ENCODE peak calls at places on chromosomes 3 and 15, in ten cellular contexts. M is sigmoid colon, Q is heart left ventricle, D is ovary, I is HepG2, B is uterus, L is testis, Z is endothelial cell of umbilical vein, G is esophagus squamous epithelium, N is tibial nerve. C is an unnamed sample.

GRCh38 chr3:185215873-185216586 is 37.8 kb downstream of the EHHADH start:
- DNase-seq in M (no peak), Q (no peak), D (no peak), I (peak), B (no peak), L (no peak), Z (peak), G (no peak), N (no peak), C (no peak)

GRCh38 chr3:12598890-12599289 is 42.0 kb downstream of the MKRN2 start:
- DNase-seq in M (no peak), Q (no peak), D (no peak), I (no peak), B (no peak), L (no peak), Z (no peak), G (no peak), N (no peak), C (no peak)

GRCh38 chr3:39383190-39383912 is at the start of gene SLC25A38:
- DNase-seq in M (peak), Q (peak), D (peak), I (peak), B (peak), L (peak), Z (peak), G (no peak), N (peak), C (peak)

GRCh38 chr3:79245295-79246138 is 522.3 kb downstream of the ROBO1 start:
- DNase-seq in M (no peak), Q (no peak), D (no peak), I (no peak), B (no peak), L (no peak), Z (no peak), G (no peak), N (no peak), C (no peak)

GRCh38 chr15:72197460-72198409 is at the start of gene GRAMD2A:
- DNase-seq in M (no peak), Q (no peak), D (no peak), I (no peak), B (no peak), L (peak), Z (no peak), G (no peak), N (no peak), C (no peak)

GRCh38 chr3:11716576-11717250 is 73.0 kb upstream of the VGLL4 start:
- DNase-seq in M (no peak), Q (no peak), D (no peak), I (no peak), B (no peak), L (no peak), Z (peak), G (no peak), N (no peak), C (no peak)

GRCh38 chr3:122760457-122761271 is 33.0 kb downstream of the HSPBAP1 start:
- DNase-seq in M (no peak), Q (no peak), D (no peak), I (no peak), B (no peak), L (no peak), Z (no peak), G (no peak), N (no peak), C (no peak)

GRCh38 chr3:61903931-61904657 is 342.7 kb downstream of the PTPRG start:
- DNase-seq in M (peak), Q (no peak), D (no peak), I (no peak), B (no peak), L (no peak), Z (peak), G (no peak), N (peak), C (no peak)

GRCh38 chr15:100614336-100614735 is 11.9 kb downstream of the ASB7 start:
- DNase-seq in M (no peak), Q (no peak), D (no peak), I (no peak), B (no peak), L (no peak), Z (no peak), G (no peak), N (no peak), C (no peak)

GRCh38 chr15:35071071-35071470 is 14.0 kb downstream of the NANOGP8 start:
- DNase-seq in M (no peak), Q (no peak), D (no peak), I (no peak), B (no peak), L (no peak), Z (no peak), G (no peak), N (no peak), C (no peak)

GRCh38 chr3:50194903-50195500 is 3.6 kb downstream of the GNAT1 start:
- DNase-seq in M (no peak), Q (no peak), D (no peak), I (peak), B (no peak), L (no peak), Z (no peak), G (no peak), N (no peak), C (peak)

GRCh38 chr15:99320374-99321215 is 69.3 kb downstream of the LRRC28 start:
- DNase-seq in M (no peak), Q (no peak), D (no peak), I (no peak), B (no peak), L (no peak), Z (no peak), G (no peak), N (no peak), C (no peak)

GRCh38 chr15:93341164-93341563 is 252.2 kb upstream of the RGMA start:
- DNase-seq in M (no peak), Q (no peak), D (no peak), I (peak), B (no peak), L (no peak), Z (no peak), G (no peak), N (no peak), C (no peak)

GRCh38 chr15:98003528-98003927 is 43.0 kb downstream of the ARRDC4 start:
- DNase-seq in M (no peak), Q (no peak), D (no peak), I (no peak), B (no peak), L (no peak), Z (no peak), G (no peak), N (no peak), C (no peak)

GRCh38 chr15:88484781-88485246 is 17.3 kb downstream of the MRPS11 start:
- DNase-seq in M (no peak), Q (no peak), D (no peak), I (no peak), B (no peak), L (no peak), Z (no peak), G (no peak), N (no peak), C (no peak)

GRCh38 chr3:194325424-194326165 is 25.5 kb downstream of the CPN2 start:
- DNase-seq in M (no peak), Q (no peak), D (no peak), I (no peak), B (no peak), L (no peak), Z (no peak), G (no peak), N (no peak), C (no peak)

GRCh38 chr3:106214641-106215040 is 345.8 kb upstream of the CBLB start:
- DNase-seq in M (no peak), Q (no peak), D (no peak), I (no peak), B (no peak), L (no peak), Z (no peak), G (no peak), N (no peak), C (no peak)

GRCh38 chr15:83098079-83098478 is 9.4 kb upstream of the TM6SF1 start:
- DNase-seq in M (no peak), Q (no peak), D (no peak), I (no peak), B (no peak), L (no peak), Z (no peak), G (no peak), N (no peak), C (no peak)

GRCh38 chr15:69914960-69915359 is 182.8 kb downstream of the TLE3 start:
- DNase-seq in M (no peak), Q (no peak), D (no peak), I (no peak), B (no peak), L (no peak), Z (peak), G (no peak), N (no peak), C (no peak)

GRCh38 chr3:59998040-59998439 is 948.2 kb upstream of the CFAP20DC start:
- DNase-seq in M (no peak), Q (no peak), D (no peak), I (no peak), B (no peak), L (no peak), Z (no peak), G (no peak), N (no peak), C (no peak)

GRCh38 chr3:195697582-195698324 is 23.0 kb upstream of the MUC20 start:
- DNase-seq in M (no peak), Q (no peak), D (no peak), I (no peak), B (no peak), L (no peak), Z (no peak), G (no peak), N (peak), C (peak)

GRCh38 chr3:69252141-69252540 is 129.7 kb upstream of the LMOD3 start:
- DNase-seq in M (no peak), Q (no peak), D (no peak), I (no peak), B (no peak), L (no peak), Z (no peak), G (no peak), N (no peak), C (no peak)

GRCh38 chr3:69251078-69251805 is 128.8 kb upstream of the LMOD3 start:
- DNase-seq in M (no peak), Q (no peak), D (no peak), I (no peak), B (no peak), L (no peak), Z (no peak), G (no peak), N (no peak), C (no peak)

GRCh38 chr3:69249001-69249400 is 126.6 kb upstream of the LMOD3 start:
- DNase-seq in M (no peak), Q (no peak), D (no peak), I (no peak), B (no peak), L (no peak), Z (no peak), G (no peak), N (no peak), C (no peak)

GRCh38 chr3:69248394-69248793 is 126.0 kb upstream of the LMOD3 start:
- DNase-seq in M (no peak), Q (no peak), D (no peak), I (peak), B (no peak), L (no peak), Z (no peak), G (no peak), N (no peak), C (no peak)

GRCh38 chr3:69250014-69250413 is 127.6 kb upstream of the LMOD3 start:
- DNase-seq in M (no peak), Q (peak), D (no peak), I (no peak), B (no peak), L (no peak), Z (no peak), G (no peak), N (no peak), C (no peak)
- TF ChIP-seq POLR2A in M (peak), Q (no peak), D (no peak), I (no peak), B (no peak), L (no peak), Z (no peak), G (no peak), N (no peak), C (no peak)

DNA sequence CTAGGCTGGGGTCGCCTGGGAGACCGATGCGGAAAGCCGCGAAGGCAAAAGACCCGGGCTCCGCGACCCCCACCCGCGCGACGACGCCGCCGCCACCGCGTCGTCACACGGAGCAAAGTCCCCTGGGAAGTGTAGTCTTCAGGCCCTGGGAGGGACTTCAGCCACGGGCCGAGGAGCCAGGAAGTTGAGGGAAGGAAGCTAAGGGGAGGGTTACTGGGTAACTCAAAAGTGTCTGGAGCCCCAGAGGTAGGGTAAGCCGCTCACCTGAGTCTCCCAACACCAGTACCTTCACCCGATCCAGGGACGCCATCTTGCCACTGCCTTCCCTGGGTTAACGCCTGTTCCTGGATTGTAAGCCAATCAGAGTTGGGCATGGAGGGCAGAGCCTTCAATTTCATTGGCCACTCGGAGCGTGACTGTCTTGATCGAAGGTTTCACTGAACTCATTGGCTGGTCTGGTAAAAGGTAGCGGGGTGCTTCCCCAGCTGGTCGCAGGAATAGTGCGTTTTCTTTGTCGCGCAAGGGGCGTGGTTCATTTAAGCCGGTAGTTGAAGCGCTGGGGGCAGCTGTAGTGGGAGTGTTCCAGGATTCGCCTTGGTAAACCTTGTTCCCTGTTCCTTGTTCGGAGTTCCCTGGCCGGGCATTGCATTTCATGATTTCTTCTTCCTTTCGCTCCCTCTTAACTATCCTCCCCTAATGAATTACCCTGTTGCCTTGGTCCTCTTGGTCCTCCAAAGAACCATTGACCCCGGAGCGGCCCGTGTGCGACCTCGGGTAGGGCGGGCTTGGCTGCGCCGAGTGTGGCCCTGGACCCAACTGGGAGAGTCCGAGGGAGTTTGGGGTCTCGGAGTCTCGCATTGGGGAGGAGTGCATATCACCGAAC is at the start of the genes GTF2E1 and RABL3:
- DNase-seq in M (peak), Q (peak), D (peak), I (peak), B (peak), L (peak), Z (peak), G (peak), N (peak), C (peak)
- TF ChIP-seq POLR2A in M (peak), Q (peak), D (peak), I (peak), B (no peak), L (peak), Z (peak), G (no peak), N (no peak), C (peak)

GRCh38 chr3:127652246-127652995 is 20.3 kb upstream of the ABTB1 start:
- DNase-seq in M (peak), Q (peak), D (no peak), I (peak), B (peak), L (peak), Z (peak), G (no peak), N (peak), C (peak)
- TF ChIP-seq POLR2A in M (no peak), Q (no peak), D (no peak), I (no peak), B (no peak), L (no peak), Z (no peak), G (no peak), N (no peak), C (no peak)

DNA sequence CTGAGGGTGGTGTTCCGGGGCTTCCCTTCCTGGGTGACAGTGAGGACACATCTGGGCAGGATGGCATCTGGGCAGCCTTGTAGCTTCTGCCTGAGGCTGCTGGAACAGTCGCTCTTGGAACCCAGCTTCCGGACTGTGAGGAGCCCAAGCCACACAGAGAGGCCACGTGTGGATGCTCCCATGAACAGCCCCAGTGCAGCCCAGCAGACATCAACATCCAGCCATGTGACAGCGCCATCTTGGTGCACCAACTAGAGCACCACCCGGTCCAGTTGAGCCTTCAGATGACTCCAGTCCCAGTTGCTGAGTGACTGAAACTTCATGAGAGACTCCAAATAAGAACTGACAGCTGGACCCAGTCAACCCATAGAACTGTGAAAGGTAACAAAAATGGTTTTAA is 15.5 kb upstream of the CTSH start:
- DNase-seq in M (no peak), Q (no peak), D (no peak), I (no peak), B (no peak), L (no peak), Z (no peak), G (no peak), N (no peak), C (no peak)
- TF ChIP-seq POLR2A in M (no peak), Q (no peak), D (no peak), I (no peak), B (no peak), L (no peak), Z (no peak), G (no peak), N (no peak), C (no peak)

DNA sequence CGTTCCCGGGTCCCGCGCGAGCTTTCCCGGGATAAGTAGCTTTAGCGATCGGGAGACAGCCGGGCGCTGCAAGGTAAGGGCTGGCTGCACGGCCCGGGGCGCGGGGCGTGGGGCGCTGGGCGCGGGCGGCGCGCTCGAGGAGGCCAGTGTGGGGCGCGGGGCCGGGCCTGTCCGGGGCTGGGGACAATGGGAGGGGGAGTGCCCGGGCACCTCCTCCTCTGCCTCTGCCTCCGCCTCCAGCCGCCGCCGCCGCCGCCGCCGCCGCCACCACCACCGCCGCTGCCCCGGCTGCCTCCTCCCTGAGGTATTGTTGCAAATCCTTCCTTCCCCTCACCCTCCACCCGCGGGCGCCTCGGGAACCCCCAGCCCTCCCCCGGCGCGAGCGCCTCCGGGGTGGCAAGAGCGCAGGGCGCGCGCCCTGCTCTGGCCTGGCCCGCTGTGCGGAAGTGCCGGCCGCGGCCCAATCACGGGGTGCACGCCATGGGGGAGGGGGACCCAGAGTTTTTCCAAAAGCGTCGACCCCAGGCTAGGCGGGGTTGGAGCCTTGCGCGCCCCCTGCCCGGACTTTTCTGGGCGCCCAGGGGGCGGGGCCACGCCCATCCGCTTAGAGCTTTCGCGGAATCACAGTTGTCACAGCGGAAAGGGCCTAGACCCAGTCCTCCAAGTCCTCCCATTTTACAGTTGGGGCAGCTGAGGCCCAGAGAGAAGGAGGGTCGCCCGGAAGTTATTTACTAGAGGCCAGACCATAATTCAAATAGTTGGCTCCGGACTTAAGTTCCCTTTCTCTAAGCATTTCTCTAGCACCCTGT is at the start of gene LPP:
- DNase-seq in M (peak), Q (peak), D (peak), I (peak), B (peak), L (peak), Z (peak), G (peak), N (peak), C (peak)
- TF ChIP-seq POLR2A in M (no peak), Q (no peak), D (no peak), I (no peak), B (no peak), L (no peak), Z (peak), G (no peak), N (peak), C (no peak)

DNA sequence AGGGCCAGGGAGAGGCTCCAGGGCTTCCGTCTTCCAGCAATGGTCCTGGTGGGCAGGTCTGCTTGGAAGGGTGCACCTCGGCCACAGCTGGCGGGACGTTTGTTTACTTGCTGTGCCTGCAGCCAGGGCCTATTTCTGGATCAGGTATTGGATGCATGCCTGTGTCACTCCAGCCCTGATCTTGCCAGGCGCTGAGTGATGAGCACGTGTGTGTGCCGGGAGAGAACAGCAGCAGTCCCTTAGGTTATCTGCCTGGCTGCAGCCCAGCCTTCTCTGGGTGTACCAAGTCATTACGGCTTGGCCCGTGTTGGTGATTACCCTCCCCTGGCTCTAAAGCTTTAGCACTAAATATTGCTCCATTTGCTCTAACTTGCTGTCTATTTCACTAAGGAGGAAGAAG is 14.9 kb downstream of the CCDC32 start:
- DNase-seq in M (no peak), Q (peak), D (no peak), I (no peak), B (no peak), L (peak), Z (no peak), G (no peak), N (no peak), C (no peak)
- TF ChIP-seq POLR2A in M (no peak), Q (no peak), D (no peak), I (no peak), B (no peak), L (no peak), Z (no peak), G (no peak), N (no peak), C (no peak)

GRCh38 chr15:41661529-41662225 is 1.5 kb downstream of the MGA start:
- DNase-seq in M (peak), Q (peak), D (peak), I (peak), B (peak), L (peak), Z (peak), G (peak), N (peak), C (peak)
- TF ChIP-seq POLR2A in M (no peak), Q (no peak), D (no peak), I (peak), B (no peak), L (no peak), Z (no peak), G (no peak), N (no peak), C (peak)